ENCODE peak calls at places on chromosomes 2 and 18, in ten cellular contexts. H, U, N, F, A, K, G, E, S and X are unnamed samples.

GRCh38 chr2:71603311-71603794 is 150.0 kb downstream of the DYSF start:
- DNase-seq in H (no peak), F (no peak), U (no peak), E (no peak), A (no peak), N (no peak), G (peak), K (no peak), S (no peak), X (no peak)

GRCh38 chr18:58997811-58998337 is 133.2 kb downstream of the ZNF532 start:
- DNase-seq in E (no peak), U (no peak), A (peak), F (no peak), S (no peak), N (no peak), G (peak), H (no peak), K (peak), X (no peak)

GRCh38 chr2:149064365-149064841 is 25.9 kb downstream of the LYPD6B start:
- DNase-seq in H (peak), G (peak), F (peak), E (no peak), U (no peak), K (peak), A (no peak), N (no peak), S (no peak), X (no peak)

GRCh38 chr18:63604791-63605567 is 17.8 kb downstream of the SERPINB13 start:
- DNase-seq in E (no peak), N (no peak), U (no peak), F (peak), K (peak), A (no peak), H (no peak), G (peak), S (no peak), X (no peak)

GRCh38 chr2:238938460-238939055 is 90.7 kb downstream of the TWIST2 start:
- DNase-seq in F (no peak), U (no peak), A (peak), H (peak), E (no peak), S (no peak), K (peak), N (no peak), G (peak), X (no peak)

GRCh38 chr2:156098506-156098905 is 234.0 kb downstream of the NR4A2 start:
- DNase-seq in E (no peak), K (no peak), U (no peak), A (no peak), F (no peak), N (no peak), H (no peak), S (no peak), G (no peak), X (no peak)

GRCh38 chr2:42047488-42048317 is at the start of gene PKDCC:
- DNase-seq in U (peak), N (peak), G (peak), A (peak), H (no peak), S (peak), F (peak), K (peak), E (no peak), X (no peak)

GRCh38 chr2:200616193-200616592 is 30.4 kb downstream of the AOX1 start:
- DNase-seq in N (no peak), F (no peak), G (no peak), E (no peak), A (peak), K (peak), H (peak), S (no peak), U (no peak), X (no peak)

GRCh38 chr18:27136208-27136535 is 48.9 kb downstream of the CHST9 start:
- DNase-seq in E (no peak), F (peak), U (no peak), S (no peak), A (peak), H (no peak), N (no peak), G (peak), K (no peak), X (no peak)

GRCh38 chr2:227125506-227125905 is 38.5 kb downstream of the COL4A4 start:
- DNase-seq in A (no peak), E (no peak), S (no peak), G (peak), U (peak), K (no peak), F (no peak), H (no peak), N (no peak), X (no peak)

GRCh38 chr2:46256563-46257142 is 40.6 kb upstream of the EPAS1 start:
- DNase-seq in F (no peak), S (no peak), A (no peak), E (no peak), K (no peak), U (peak), N (no peak), H (no peak), G (no peak), X (no peak)

GRCh38 chr2:235934059-235934896 is 233.9 kb downstream of the GBX2 start:
- DNase-seq in K (no peak), A (no peak), F (no peak), H (no peak), N (no peak), E (no peak), G (no peak), S (no peak), U (no peak), X (no peak)